ENCODE peak calls at places on chromosome 1, in five cellular contexts. W, F, C, Z and L are unnamed samples.

GRCh38 chr1:4768553-4768952 is 114.1 kb downstream of the AJAP1 start:
- DNase-seq in F (no peak), Z (no peak), W (no peak), C (no peak), L (no peak)

GRCh38 chr1:22553991-22554522 is 9.2 kb upstream of the EPHA8 start:
- DNase-seq in W (no peak), F (no peak), C (no peak), Z (no peak), L (no peak)

GRCh38 chr1:115893545-115893944 is 52.6 kb upstream of the NHLH2 start:
- DNase-seq in Z (no peak), C (no peak), W (no peak), F (no peak), L (no peak)

GRCh38 chr1:247409869-247410544 is 6.0 kb upstream of the NLRP3 start:
- DNase-seq in W (no peak), F (no peak), C (no peak), Z (no peak), L (no peak)

GRCh38 chr1:162710349-162710748 is 78.1 kb downstream of the DDR2 start:
- DNase-seq in F (no peak), Z (no peak), W (no peak), C (no peak), L (no peak)

GRCh38 chr1:164801246-164801731 is 242.3 kb downstream of the PBX1 start:
- DNase-seq in Z (no peak), F (no peak), W (no peak), C (no peak), L (no peak)

GRCh38 chr1:224114787-224115175 is 870 bp downstream of the FBXO28 start:
- DNase-seq in F (no peak), Z (no peak), W (no peak), C (no peak), L (no peak)

GRCh38 chr1:35398739-35399138 is 130.2 kb downstream of the ZMYM4 start:
- DNase-seq in F (no peak), C (no peak), Z (no peak), W (no peak), L (no peak)

GRCh38 chr1:150537732-150538684 is 11.2 kb upstream of the ADAMTSL4 start:
- DNase-seq in F (peak), W (no peak), C (no peak), Z (peak), L (no peak)